ENCODE peak calls at places on chromosome X, in nine cellular contexts. E is NCI-H1092; O is Caki2; Y is stimulated activated CD4-positive, alpha-beta T cell treated with anti-CD3 and anti-CD28 coated beads, Interleukin-2, amount 100 ng/mL, for 48 hours; N is mesothelial cell of epicardium; B is hippocampal formation; G is NCI-H2081; R is non-pigmented ciliary epithelial cell; F is NK-92 treated with Interleukin-12 subunit alpha and Interleukin-12 subunit beta, amount 100 ng/mL, for 24 hours. W is an unnamed sample.

GRCh38 chrX:45329217-45329616 is 128.5 kb upstream of the DIPK2B start:
- DNase-seq in E (no peak), O (no peak), Y (no peak), N (no peak), B (no peak), G (no peak), R (no peak), F (no peak), W (no peak)

GRCh38 chrX:132146456-132146855 is 18.6 kb upstream of the FRMD7 start:
- DNase-seq in E (no peak), O (no peak), Y (no peak), N (no peak), B (no peak), G (no peak), R (no peak), F (no peak), W (no peak)

GRCh38 chrX:20350598-20350997 is 83.9 kb upstream of the RPS6KA3 start:
- DNase-seq in E (no peak), O (no peak), Y (no peak), N (no peak), B (no peak), G (no peak), R (no peak), F (no peak), W (no peak)

GRCh38 chrX:110026099-110026844 is 23.4 kb downstream of the TMEM164 start:
- DNase-seq in E (no peak), O (peak; percentile 71), Y (no peak), N (no peak), B (no peak), G (peak; percentile 11), R (no peak), F (no peak), W (no peak)

GRCh38 chrX:110167952-110168451 is 149.9 kb downstream of the AMMECR1 start:
- DNase-seq in E (no peak), O (peak; percentile 78), Y (peak; percentile 26), N (no peak), B (no peak), G (no peak), R (no peak), F (peak; percentile 7), W (no peak)

GRCh38 chrX:97850911-97851310 is 967.2 kb downstream of the RPA4 start:
- DNase-seq in E (no peak), O (no peak), Y (no peak), N (no peak), B (no peak), G (no peak), R (no peak), F (no peak), W (no peak)

GRCh38 chrX:113741744-113742143 is 842.1 kb upstream of the HTR2C start:
- DNase-seq in E (no peak), O (peak; percentile 4), Y (no peak), N (no peak), B (no peak), G (peak; percentile 52), R (no peak), F (no peak), W (no peak)

GRCh38 chrX:135973025-135973547 is 702 bp downstream of the MMGT1 start:
- DNase-seq in E (no peak), O (no peak), Y (no peak), N (no peak), B (no peak), G (no peak), R (no peak), F (no peak), W (peak; percentile 5)

GRCh38 chrX:145213504-145213903 is 33.8 kb upstream of the SPANXN1 start:
- DNase-seq in E (no peak), O (no peak), Y (no peak), N (no peak), B (no peak), G (no peak), R (no peak), F (no peak), W (no peak)

GRCh38 chrX:70808942-70809940 is 99.3 kb downstream of the TEX11 start:
- DNase-seq in E (no peak), O (no peak), Y (no peak), N (no peak), B (no peak), G (no peak), R (no peak), F (no peak), W (no peak)

GRCh38 chrX:629230-630006 is 1.2 kb upstream of the SHOX start:
- DNase-seq in E (no peak), O (no peak), Y (no peak), N (no peak), B (no peak), G (no peak), R (no peak), F (no peak), W (no peak)

GRCh38 chrX:130799393-130799792 is 103.6 kb downstream of the ENOX2 start:
- DNase-seq in E (no peak), O (no peak), Y (no peak), N (no peak), B (no peak), G (no peak), R (peak; percentile 4), F (no peak), W (no peak)